ENCODE peak calls at places on chromosomes 6 and 20, in ten cellular contexts. F, D, Z, X, G, C, J, R, L and K are unnamed samples.

GRCh38 chr6:2275207-2275891 is 29.9 kb upstream of the GMDS start:
- DNase-seq in L (no peak), Z (no peak), F (no peak), R (no peak), G (no peak), D (peak), J (no peak), C (no peak), X (peak), K (no peak)

GRCh38 chr6:128131566-128131965 is 230.7 kb upstream of the THEMIS start:
- DNase-seq in C (no peak), L (no peak), J (no peak), F (no peak), X (no peak), G (no peak), D (peak), Z (no peak), R (no peak), K (no peak)

GRCh38 chr6:149140137-149140909 is 177.2 kb upstream of the TAB2 start:
- DNase-seq in D (no peak), J (no peak), F (no peak), Z (no peak), R (peak), G (no peak), X (peak), L (no peak), C (no peak), K (no peak)

GRCh38 chr6:34630040-34630439 is 66.5 kb downstream of the ILRUN start:
- DNase-seq in R (no peak), X (peak), C (no peak), F (no peak), J (no peak), Z (peak), L (no peak), D (peak), G (peak), K (no peak)

GRCh38 chr20:48574383-48574782 is 253.4 kb downstream of the PREX1 start:
- DNase-seq in R (no peak), Z (no peak), F (no peak), X (peak), G (no peak), J (peak), C (no peak), D (peak), L (no peak), K (no peak)

GRCh38 chr20:25574411-25574810 is 10.9 kb downstream of the NINL start:
- DNase-seq in L (no peak), C (no peak), Z (no peak), D (peak), F (peak), G (no peak), J (peak), X (peak), R (no peak), K (no peak)

GRCh38 chr6:70292144-70292543 is 10.7 kb downstream of the COL9A1 start:
- DNase-seq in X (no peak), Z (no peak), C (no peak), G (no peak), F (no peak), J (no peak), R (no peak), L (no peak), D (no peak), K (no peak)

GRCh38 chr6:22598386-22598785 is 29.0 kb downstream of the HDGFL1 start:
- DNase-seq in D (peak), Z (no peak), X (no peak), G (no peak), J (no peak), R (no peak), L (no peak), C (no peak), F (no peak), K (no peak)

GRCh38 chr20:37245671-37246237 is 15.9 kb downstream of the GHRH start:
- DNase-seq in G (no peak), Z (no peak), C (no peak), R (no peak), J (no peak), X (no peak), D (no peak), F (no peak), L (no peak), K (no peak)

GRCh38 chr6:156700440-156701057 is 76.6 kb upstream of the ARID1B start:
- DNase-seq in F (no peak), C (no peak), X (no peak), G (no peak), D (no peak), R (no peak), L (no peak), J (no peak), Z (no peak), K (no peak)

GRCh38 chr20:42067174-42067573 is 449.0 kb upstream of the CHD6 start:
- DNase-seq in F (no peak), G (no peak), R (no peak), J (no peak), C (no peak), D (no peak), X (no peak), Z (no peak), L (no peak), K (no peak)

GRCh38 chr20:5658897-5659296 is 91.3 kb upstream of the SHLD1 start:
- DNase-seq in C (peak), X (peak), G (peak), J (no peak), Z (no peak), F (no peak), D (peak), L (no peak), R (peak), K (peak)

GRCh38 chr20:61430228-61430624 is 178.2 kb downstream of the CDH4 start:
- DNase-seq in G (no peak), L (no peak), R (no peak), D (no peak), F (no peak), C (no peak), J (no peak), Z (no peak), X (no peak), K (no peak)

GRCh38 chr6:139323511-139324445 is 32.0 kb upstream of the TXLNB start:
- DNase-seq in X (peak), J (no peak), D (peak), G (peak), F (peak), L (no peak), C (no peak), Z (no peak), R (peak), K (peak)

GRCh38 chr6:27957526-27957925 is 485 bp downstream of the OR2B6 start:
- DNase-seq in X (no peak), F (no peak), R (no peak), Z (no peak), G (no peak), L (no peak), C (no peak), J (no peak), D (no peak), K (no peak)

GRCh38 chr6:168851460-168852103 is 402.1 kb downstream of the THBS2 start:
- DNase-seq in Z (no peak), L (no peak), C (no peak), R (no peak), D (no peak), G (no peak), F (no peak), X (peak), J (no peak), K (no peak)

GRCh38 chr6:158905277-158905676 is 86.1 kb upstream of the EZR start:
- DNase-seq in J (no peak), C (no peak), G (no peak), D (no peak), L (no peak), F (no peak), X (no peak), R (no peak), Z (no peak), K (no peak)

GRCh38 chr6:1057490-1058135 is 254.3 kb upstream of the FOXQ1 start:
- DNase-seq in X (no peak), F (no peak), R (no peak), Z (no peak), D (no peak), J (peak), L (no peak), G (no peak), C (no peak), K (no peak)

GRCh38 chr6:121951918-121952379 is 447.5 kb upstream of the HSF2 start:
- DNase-seq in G (peak), F (no peak), C (no peak), J (no peak), Z (no peak), D (peak), X (peak), L (peak), R (no peak), K (peak)

GRCh38 chr6:144012534-144012933 is 4.5 kb upstream of the PLAGL1 start:
- DNase-seq in X (peak), Z (no peak), L (no peak), J (no peak), D (no peak), G (no peak), F (no peak), C (no peak), R (no peak), K (no peak)

GRCh38 chr6:168131464-168132415 is 52.7 kb upstream of the FRMD1 start:
- DNase-seq in G (no peak), F (no peak), L (no peak), R (no peak), D (no peak), Z (no peak), C (no peak), J (peak), X (peak), K (no peak)

GRCh38 chr6:149716584-149716983 is 1.3 kb downstream of the LATS1 start:
- DNase-seq in G (no peak), D (peak), C (no peak), Z (no peak), J (no peak), R (no peak), X (peak), L (no peak), F (no peak), K (no peak)

GRCh38 chr6:81326856-81327561 is 425.5 kb downstream of the TENT5A start:
- DNase-seq in J (no peak), G (peak), D (no peak), L (peak), F (no peak), C (no peak), R (no peak), Z (no peak), X (peak), K (no peak)

GRCh38 chr6:14875678-14876063 is 370.2 kb upstream of the JARID2 start:
- DNase-seq in R (no peak), J (no peak), D (no peak), L (no peak), Z (no peak), G (no peak), F (no peak), C (no peak), X (no peak), K (no peak)

GRCh38 chr6:168778201-168778600 is 337.2 kb downstream of the SMOC2 start:
- DNase-seq in F (no peak), J (no peak), G (no peak), D (no peak), Z (no peak), R (no peak), C (no peak), L (no peak), X (peak), K (peak)

GRCh38 chr6:159758031-159759001 is 3.5 kb upstream of the ACAT2 start:
- DNase-seq in C (no peak), R (no peak), F (no peak), X (peak), G (no peak), D (peak), Z (peak), L (no peak), J (no peak), K (no peak)

GRCh38 chr6:104580452-104580851 is 279.3 kb downstream of the HACE1 start:
- DNase-seq in D (no peak), F (no peak), L (no peak), G (no peak), J (no peak), Z (no peak), R (no peak), C (no peak), X (peak), K (no peak)

GRCh38 chr6:79646006-79646405 is 14.9 kb downstream of the SH3BGRL2 start:
- DNase-seq in J (no peak), D (no peak), C (no peak), F (no peak), R (no peak), X (no peak), G (no peak), L (no peak), Z (no peak), K (no peak)

GRCh38 chr6:106630366-106630765 is 988 bp downstream of the QRSL1 start:
- DNase-seq in D (no peak), C (no peak), X (peak), Z (peak), L (no peak), J (no peak), G (no peak), F (no peak), R (no peak), K (no peak)

GRCh38 chr20:59571591-59572314 is 32.6 kb upstream of the PHACTR3 start:
- DNase-seq in C (peak), L (peak), R (peak), G (no peak), F (peak), Z (peak), D (peak), X (peak), J (peak), K (peak)

GRCh38 chr6:144248470-144249301 is 36.4 kb upstream of the UTRN start:
- DNase-seq in C (no peak), F (no peak), L (no peak), Z (no peak), R (no peak), X (peak), D (no peak), G (peak), J (no peak), K (no peak)

GRCh38 chr6:111534366-111534765 is 51.3 kb upstream of the REV3L start:
- DNase-seq in G (no peak), R (no peak), J (no peak), L (no peak), D (peak), X (peak), C (peak), F (peak), Z (peak), K (no peak)

GRCh38 chr6:128513878-128514277 is 6.5 kb downstream of the PTPRK start:
- DNase-seq in D (no peak), X (no peak), F (no peak), L (no peak), J (peak), C (no peak), R (no peak), Z (no peak), G (no peak), K (no peak)

GRCh38 chr20:34622821-34623451 is 54.0 kb downstream of the PIGU start:
- DNase-seq in C (no peak), J (no peak), Z (no peak), G (no peak), L (no peak), D (no peak), R (no peak), X (peak), F (peak), K (no peak)

GRCh38 chr6:117545161-117545595 is 57.1 kb downstream of the GOPC start:
- DNase-seq in F (no peak), J (no peak), X (no peak), C (no peak), L (no peak), G (no peak), D (peak), R (no peak), Z (no peak), K (no peak)

GRCh38 chr20:50320910-50321796 is 130.5 kb downstream of the CEBPB start:
- DNase-seq in C (no peak), L (peak), D (peak), G (no peak), F (no peak), Z (peak), X (peak), R (no peak), J (peak), K (peak)

GRCh38 chr20:19256085-19256484 is 43.6 kb downstream of the SLC24A3 start:
- DNase-seq in X (no peak), C (no peak), F (no peak), Z (no peak), R (no peak), J (no peak), G (no peak), L (no peak), D (no peak), K (no peak)

GRCh38 chr6:53985361-53985760 is 125.9 kb upstream of the MLIP start:
- DNase-seq in D (no peak), F (no peak), J (no peak), L (no peak), Z (no peak), R (no peak), X (peak), C (no peak), G (no peak), K (no peak)